ENCODE peak calls at places on chromosome 9, in six cellular contexts. One of them, this sample, is unnamed.

GRCh38 chr9:133163559-133164208 is at the start of gene GBGT1:
- DNase-seq in GM10248: peak; percentile 75
- DNase-seq in AG04449: no peak
- DNase-seq in fibroblast of pulmonary artery: peak; percentile 11
- DNase-seq in HCT116: no peak
- DNase-seq in BE2C: peak; percentile 84
- DNase-seq in this sample: peak; percentile 79

GRCh38 chr9:33815781-33816180 is 1.2 kb upstream of the UBE2R2 start:
- DNase-seq in BE2C: no peak
- DNase-seq in fibroblast of pulmonary artery: no peak
- DNase-seq in HCT116: no peak
- DNase-seq in GM10248: no peak
- DNase-seq in AG04449: no peak
- DNase-seq in this sample: no peak

GRCh38 chr9:19379697-19380046 is 364 bp downstream of the RPS6 start:
- DNase-seq in HCT116: no peak
- DNase-seq in BE2C: no peak
- DNase-seq in GM10248: peak; percentile 28
- DNase-seq in fibroblast of pulmonary artery: peak; percentile 35
- DNase-seq in AG04449: no peak
- DNase-seq in this sample: peak; percentile 26

GRCh38 chr9:131762356-131762932 is 22.6 kb upstream of the RAPGEF1 start:
- DNase-seq in GM10248: peak; percentile 91
- DNase-seq in HCT116: peak; percentile 43
- DNase-seq in BE2C: peak; percentile 94
- DNase-seq in fibroblast of pulmonary artery: peak; percentile 56
- DNase-seq in AG04449: no peak
- DNase-seq in this sample: peak; percentile 89

GRCh38 chr9:89277454-89277853 is 33.5 kb upstream of the CKS2 start:
- DNase-seq in BE2C: no peak
- DNase-seq in HCT116: no peak
- DNase-seq in GM10248: no peak
- DNase-seq in AG04449: no peak
- DNase-seq in fibroblast of pulmonary artery: peak; percentile 20
- DNase-seq in this sample: no peak

GRCh38 chr9:93672622-93673270 is 96.4 kb downstream of the PHF2 start:
- DNase-seq in HCT116: no peak
- DNase-seq in GM10248: no peak
- DNase-seq in fibroblast of pulmonary artery: no peak
- DNase-seq in BE2C: no peak
- DNase-seq in AG04449: no peak
- DNase-seq in this sample: no peak

GRCh38 chr9:32926901-32927300 is 74.5 kb downstream of the APTX start:
- DNase-seq in fibroblast of pulmonary artery: peak; percentile 11
- DNase-seq in HCT116: no peak
- DNase-seq in GM10248: no peak
- DNase-seq in AG04449: no peak
- DNase-seq in BE2C: no peak
- DNase-seq in this sample: no peak

GRCh38 chr9:27292646-27293045 is 4.3 kb downstream of the EQTN start:
- DNase-seq in GM10248: no peak
- DNase-seq in BE2C: no peak
- DNase-seq in fibroblast of pulmonary artery: no peak
- DNase-seq in HCT116: no peak
- DNase-seq in AG04449: no peak
- DNase-seq in this sample: no peak

GRCh38 chr9:121464968-121465367 is 34.7 kb downstream of the GGTA1 start:
- DNase-seq in BE2C: no peak
- DNase-seq in AG04449: no peak
- DNase-seq in fibroblast of pulmonary artery: no peak
- DNase-seq in HCT116: no peak
- DNase-seq in GM10248: no peak
- DNase-seq in this sample: no peak

GRCh38 chr9:89919171-89919681 is 314.4 kb downstream of the GADD45G start:
- DNase-seq in AG04449: no peak
- DNase-seq in HCT116: peak; percentile 15
- DNase-seq in GM10248: peak; percentile 72
- DNase-seq in BE2C: peak; percentile 60
- DNase-seq in fibroblast of pulmonary artery: no peak
- DNase-seq in this sample: peak; percentile 65

GRCh38 chr9:98795295-98795955 is 930 bp downstream of the ANKS6 start:
- DNase-seq in BE2C: no peak
- DNase-seq in AG04449: no peak
- DNase-seq in HCT116: no peak
- DNase-seq in fibroblast of pulmonary artery: no peak
- DNase-seq in GM10248: no peak
- DNase-seq in this sample: no peak

GRCh38 chr9:91191443-91192378 is 170.0 kb downstream of the AUH start:
- DNase-seq in HCT116: no peak
- DNase-seq in BE2C: no peak
- DNase-seq in fibroblast of pulmonary artery: no peak
- DNase-seq in GM10248: no peak
- DNase-seq in AG04449: no peak
- DNase-seq in this sample: no peak

DNA sequence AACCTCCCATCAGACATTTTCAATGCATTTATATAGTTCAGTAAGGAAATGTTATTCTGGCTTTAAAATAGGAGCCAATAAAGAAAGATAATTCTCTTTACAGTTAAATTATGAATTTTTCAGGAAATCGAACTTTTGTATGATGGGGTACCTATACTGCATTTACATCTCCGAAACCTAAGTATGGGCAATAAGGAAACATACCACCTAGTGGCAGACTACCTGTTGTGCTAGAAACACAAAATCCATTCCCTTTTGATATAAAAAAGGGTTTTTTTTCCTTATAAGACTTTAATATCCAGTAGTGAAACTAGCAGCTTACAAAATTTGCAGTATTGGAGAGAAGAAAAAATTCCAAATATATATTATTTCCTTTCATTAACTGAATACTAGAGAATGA is 21.3 kb upstream of the VLDLR start:
- DNase-seq in HCT116: no peak
- DNase-seq in fibroblast of pulmonary artery: no peak
- DNase-seq in AG04449: no peak
- DNase-seq in BE2C: no peak
- DNase-seq in GM10248: no peak
- DNase-seq in this sample: no peak
- TF ChIP-seq CTCF in HCT116: peak; percentile 38
- TF ChIP-seq CTCF in fibroblast of pulmonary artery: peak; percentile 8
- TF ChIP-seq CTCF in AG04449: no peak
- TF ChIP-seq CTCF in BE2C: peak; percentile 29
- TF ChIP-seq CTCF in GM10248: no peak
- TF ChIP-seq CTCF in this sample: no peak

GRCh38 chr9:124821247-124821623 is 32.0 kb upstream of the WDR38 start:
- DNase-seq in GM10248: no peak
- DNase-seq in HCT116: no peak
- DNase-seq in fibroblast of pulmonary artery: no peak
- DNase-seq in BE2C: no peak
- DNase-seq in AG04449: no peak
- DNase-seq in this sample: no peak

GRCh38 chr9:124814178-124814535 is 37.2 kb downstream of the OLFML2A start:
- DNase-seq in BE2C: no peak
- DNase-seq in GM10248: no peak
- DNase-seq in fibroblast of pulmonary artery: no peak
- DNase-seq in AG04449: no peak
- DNase-seq in HCT116: no peak
- DNase-seq in this sample: no peak

GRCh38 chr9:124815601-124816000 is 37.7 kb upstream of the WDR38 start:
- DNase-seq in fibroblast of pulmonary artery: no peak
- DNase-seq in GM10248: no peak
- DNase-seq in HCT116: no peak
- DNase-seq in AG04449: no peak
- DNase-seq in BE2C: no peak
- DNase-seq in this sample: no peak

GRCh38 chr9:124820606-124821246 is 32.5 kb upstream of the WDR38 start:
- DNase-seq in fibroblast of pulmonary artery: no peak
- DNase-seq in GM10248: no peak
- DNase-seq in HCT116: no peak
- DNase-seq in AG04449: no peak
- DNase-seq in BE2C: no peak
- DNase-seq in this sample: no peak

DNA sequence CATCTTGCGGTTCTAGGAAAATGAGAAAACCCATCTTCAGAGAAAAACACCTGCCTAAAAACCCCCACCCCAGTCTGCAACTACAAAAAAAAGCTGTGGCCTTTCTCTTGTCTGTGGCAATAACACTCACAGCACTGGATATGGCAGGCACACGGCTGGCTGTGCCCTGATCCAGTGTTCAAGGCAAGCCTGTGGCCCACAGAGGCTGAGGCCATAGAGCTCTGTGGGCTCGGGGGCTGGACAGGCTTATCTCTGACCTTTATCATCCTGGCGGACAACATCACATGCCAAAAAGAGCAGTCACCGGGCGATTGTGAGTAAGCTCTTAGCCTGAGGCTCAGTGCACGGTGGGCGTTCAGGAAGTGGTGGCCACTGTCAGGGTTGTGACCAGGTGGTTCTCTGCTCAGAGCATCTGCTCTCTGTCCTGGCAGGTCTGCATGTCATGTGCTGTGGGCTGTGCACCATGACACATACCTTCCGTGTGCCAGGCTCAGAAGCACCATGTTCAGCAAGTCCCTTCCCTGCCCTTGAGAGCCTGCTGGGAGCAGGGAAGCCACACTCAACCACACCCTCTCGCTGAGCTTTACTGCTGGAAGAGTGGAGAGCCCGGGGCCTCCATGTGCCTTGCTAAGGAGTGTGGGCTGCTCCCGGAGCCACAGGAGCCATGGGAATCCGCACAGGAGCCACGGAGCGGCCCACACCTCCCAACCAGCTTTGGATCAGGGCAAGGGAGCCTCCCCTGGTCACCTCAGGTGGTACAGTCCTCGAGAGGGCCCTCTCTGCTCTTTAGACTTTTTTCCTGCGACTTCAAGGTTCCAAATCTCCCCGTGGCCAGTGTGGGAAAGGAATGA is 34.6 kb upstream of the WDR38 start:
- DNase-seq in AG04449: no peak
- DNase-seq in BE2C: peak; percentile 75
- DNase-seq in fibroblast of pulmonary artery: no peak
- DNase-seq in HCT116: peak; percentile 82
- DNase-seq in GM10248: no peak
- DNase-seq in this sample: no peak
- TF ChIP-seq CTCF in AG04449: no peak
- TF ChIP-seq CTCF in BE2C: no peak
- TF ChIP-seq CTCF in fibroblast of pulmonary artery: no peak
- TF ChIP-seq CTCF in HCT116: no peak
- TF ChIP-seq CTCF in GM10248: no peak
- TF ChIP-seq CTCF in this sample: no peak

GRCh38 chr9:71003346-71003745 is 118.1 kb downstream of the TRPM3 start:
- DNase-seq in AG04449: no peak
- DNase-seq in GM10248: no peak
- DNase-seq in fibroblast of pulmonary artery: no peak
- DNase-seq in HCT116: no peak
- DNase-seq in BE2C: peak; percentile 31
- DNase-seq in this sample: no peak
- TF ChIP-seq CTCF in AG04449: no peak
- TF ChIP-seq CTCF in GM10248: no peak
- TF ChIP-seq CTCF in fibroblast of pulmonary artery: no peak
- TF ChIP-seq CTCF in HCT116: no peak
- TF ChIP-seq CTCF in BE2C: peak; percentile 57
- TF ChIP-seq CTCF in this sample: no peak

GRCh38 chr9:21029661-21030060 is 1.8 kb downstream of the HACD4 start:
- DNase-seq in GM10248: no peak
- DNase-seq in BE2C: no peak
- DNase-seq in AG04449: no peak
- DNase-seq in fibroblast of pulmonary artery: no peak
- DNase-seq in HCT116: no peak
- DNase-seq in this sample: no peak

GRCh38 chr9:21028476-21028875 is 3.0 kb downstream of the HACD4 start:
- DNase-seq in BE2C: no peak
- DNase-seq in HCT116: no peak
- DNase-seq in fibroblast of pulmonary artery: no peak
- DNase-seq in GM10248: no peak
- DNase-seq in AG04449: no peak
- DNase-seq in this sample: no peak

GRCh38 chr9:21031818-21032203 is 371 bp upstream of the HACD4 start:
- DNase-seq in fibroblast of pulmonary artery: no peak
- DNase-seq in AG04449: no peak
- DNase-seq in HCT116: no peak
- DNase-seq in BE2C: no peak
- DNase-seq in GM10248: no peak
- DNase-seq in this sample: no peak

GRCh38 chr9:21030389-21031035 is 928 bp downstream of the HACD4 start:
- DNase-seq in BE2C: no peak
- DNase-seq in AG04449: no peak
- DNase-seq in GM10248: peak; percentile 77
- DNase-seq in fibroblast of pulmonary artery: peak; percentile 42
- DNase-seq in HCT116: no peak
- DNase-seq in this sample: peak; percentile 78

DNA sequence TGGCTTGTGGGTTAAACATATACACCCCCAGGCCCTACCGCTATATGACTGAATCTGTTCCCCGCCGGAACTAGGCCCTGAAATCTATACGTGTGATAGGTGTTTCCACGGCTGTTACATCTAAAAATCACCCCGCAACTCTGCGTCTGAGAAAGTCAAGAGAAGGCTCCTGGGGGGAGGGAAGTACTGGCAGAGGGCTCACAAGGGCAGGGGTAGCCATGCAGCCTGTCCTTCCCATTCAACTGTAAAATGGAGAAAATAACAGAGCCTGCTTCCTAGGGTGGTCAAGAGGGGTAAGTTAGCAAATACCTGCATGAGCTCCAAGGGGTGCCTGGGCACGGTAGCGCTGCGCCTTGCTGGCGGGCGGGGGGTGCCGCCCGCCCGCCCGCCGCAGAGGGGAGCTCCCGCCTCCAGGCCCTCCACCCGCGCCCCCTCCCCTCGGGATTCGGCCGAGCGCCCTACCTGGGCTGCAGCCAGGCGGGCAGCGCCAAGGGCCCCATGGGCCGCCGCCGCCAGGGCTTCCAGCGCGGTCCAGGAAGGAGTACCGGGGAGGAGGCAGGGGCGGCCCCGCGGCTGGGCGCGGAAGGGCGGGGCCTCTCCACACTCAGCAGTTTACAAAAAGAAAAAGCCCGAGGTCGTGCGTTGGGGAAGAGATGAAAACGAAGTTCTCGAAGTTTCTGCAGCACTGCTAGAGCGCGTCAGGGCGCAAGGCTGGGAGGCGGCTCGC is at the start of gene HACD4:
- DNase-seq in AG04449: no peak
- DNase-seq in BE2C: no peak
- DNase-seq in fibroblast of pulmonary artery: peak; percentile 38
- DNase-seq in HCT116: no peak
- DNase-seq in GM10248: peak; percentile 83
- DNase-seq in this sample: peak; percentile 85
- TF ChIP-seq CTCF in AG04449: no peak
- TF ChIP-seq CTCF in BE2C: no peak
- TF ChIP-seq CTCF in fibroblast of pulmonary artery: no peak
- TF ChIP-seq CTCF in HCT116: no peak
- TF ChIP-seq CTCF in GM10248: no peak
- TF ChIP-seq CTCF in this sample: no peak

GRCh38 chr9:103601287-103601686 is 492.8 kb upstream of the SMC2 start:
- DNase-seq in AG04449: no peak
- DNase-seq in BE2C: no peak
- DNase-seq in fibroblast of pulmonary artery: no peak
- DNase-seq in GM10248: no peak
- DNase-seq in HCT116: no peak
- DNase-seq in this sample: no peak
- TF ChIP-seq CTCF in AG04449: no peak
- TF ChIP-seq CTCF in BE2C: no peak
- TF ChIP-seq CTCF in fibroblast of pulmonary artery: no peak
- TF ChIP-seq CTCF in GM10248: no peak
- TF ChIP-seq CTCF in HCT116: no peak
- TF ChIP-seq CTCF in this sample: no peak

This sample was measured in GM20000.